ENCODE peak calls at places on chromosomes 11 and 22, in ten cellular contexts. Y, A, Q, H, E, L, X, T, B and Z are unnamed samples.

GRCh38 chr11:13923716-13924650 is 38.5 kb upstream of the SPON1 start:
- DNase-seq in X (no peak), Q (no peak), H (no peak), B (no peak), L (no peak), A (no peak), Y (no peak), T (no peak), E (no peak), Z (peak; percentile 8)

GRCh38 chr11:77198440-77198849 is 70.4 kb downstream of the MYO7A start:
- DNase-seq in A (no peak), T (no peak), Q (peak; percentile 58), H (peak; percentile 23), L (peak; percentile 21), Y (no peak), B (no peak), E (peak; percentile 33), X (peak; percentile 63), Z (peak; percentile 55)

GRCh38 chr11:134124660-134125451 is 56.0 kb downstream of the JAM3 start:
- DNase-seq in L (no peak), A (peak; percentile 78), E (peak; percentile 55), B (no peak), T (no peak), Q (no peak), X (peak; percentile 75), Y (peak; percentile 35), H (peak; percentile 66), Z (no peak)

GRCh38 chr11:612201-612960 is 3.4 kb downstream of the IRF7 start:
- DNase-seq in B (no peak), Y (no peak), Q (no peak), A (no peak), E (peak; percentile 56), H (peak; percentile 29), X (peak; percentile 36), L (peak; percentile 32), T (no peak), Z (no peak)

GRCh38 chr11:10646956-10647355 is 46.6 kb downstream of the IRAG1 start:
- DNase-seq in A (no peak), H (no peak), E (no peak), Y (no peak), X (no peak), Q (no peak), B (no peak), T (no peak), L (no peak), Z (no peak)

GRCh38 chr22:45083659-45084305 is 74.0 kb upstream of the PHF21B start:
- DNase-seq in H (peak; percentile 89), Y (peak; percentile 84), E (peak; percentile 67), L (no peak), A (peak; percentile 64), T (peak; percentile 8), B (no peak), X (no peak), Q (no peak), Z (no peak)

GRCh38 chr22:17705565-17706450 is 67.3 kb downstream of the BCL2L13 start:
- DNase-seq in X (no peak), L (no peak), Y (no peak), H (no peak), B (no peak), A (no peak), Q (no peak), E (peak; percentile 47), T (no peak), Z (no peak)

GRCh38 chr11:62535802-62536201 is 10.8 kb downstream of the AHNAK start:
- DNase-seq in X (no peak), B (no peak), Y (no peak), E (no peak), L (peak; percentile 58), A (no peak), T (no peak), H (peak; percentile 54), Q (no peak), Z (no peak)

GRCh38 chr22:37222440-37222971 is 10.2 kb upstream of the SSTR3 start:
- DNase-seq in A (no peak), B (no peak), E (no peak), H (no peak), X (no peak), T (no peak), Q (no peak), L (no peak), Y (no peak), Z (no peak)

GRCh38 chr11:33227578-33228261 is 29.5 kb upstream of the HIPK3 start:
- DNase-seq in Y (no peak), E (no peak), Q (no peak), T (no peak), X (no peak), L (no peak), H (peak; percentile 73), A (peak; percentile 72), B (no peak), Z (no peak)

GRCh38 chr11:11505701-11506100 is 116.1 kb downstream of the GALNT18 start:
- DNase-seq in Y (no peak), L (no peak), A (no peak), H (no peak), T (no peak), E (no peak), X (no peak), B (no peak), Q (no peak), Z (no peak)

GRCh38 chr11:110367571-110367970 is 62.2 kb upstream of the FDX1 start:
- DNase-seq in X (no peak), E (peak; percentile 27), H (peak; percentile 11), Q (no peak), L (peak; percentile 52), B (no peak), A (peak; percentile 45), T (no peak), Y (no peak), Z (no peak)

GRCh38 chr11:17735823-17736772 is 1.5 kb downstream of the KCNC1 start:
- DNase-seq in E (no peak), T (no peak), B (no peak), A (no peak), Q (no peak), H (no peak), Y (no peak), L (peak; percentile 67), X (no peak), Z (no peak)

GRCh38 chr11:68649851-68650555 is 34.3 kb upstream of the GAL start:
- DNase-seq in T (no peak), L (no peak), Q (no peak), Y (no peak), H (no peak), X (no peak), B (no peak), A (no peak), E (no peak), Z (no peak)

GRCh38 chr11:101945418-101945817 is 29.1 kb upstream of the ANGPTL5 start:
- DNase-seq in L (peak; percentile 61), X (no peak), Q (no peak), Y (no peak), H (no peak), T (no peak), B (no peak), A (no peak), E (no peak), Z (no peak)

GRCh38 chr11:119942021-119942420 is 195.9 kb downstream of the TRIM29 start:
- DNase-seq in B (no peak), X (peak; percentile 33), A (no peak), H (no peak), Y (no peak), L (no peak), T (no peak), E (no peak), Q (no peak), Z (no peak)

GRCh38 chr11:122375687-122376399 is 259.8 kb upstream of the BLID start:
- DNase-seq in Q (no peak), B (no peak), A (peak; percentile 34), L (no peak), Y (peak; percentile 55), H (peak; percentile 60), T (no peak), E (peak; percentile 51), X (no peak), Z (no peak)

GRCh38 chr11:2313051-2313951 is 11.5 kb downstream of the TSPAN32 start:
- DNase-seq in L (no peak), A (no peak), Y (no peak), Q (no peak), H (no peak), B (no peak), X (no peak), E (no peak), T (no peak), Z (no peak)

GRCh38 chr11:114787126-114787525 is 108.8 kb downstream of the NXPE2 start:
- DNase-seq in H (no peak), E (no peak), A (no peak), X (no peak), T (no peak), Y (no peak), B (no peak), L (no peak), Q (no peak), Z (no peak)

GRCh38 chr22:33825761-33826160 is 94.5 kb downstream of the LARGE1 start:
- DNase-seq in H (no peak), B (no peak), T (no peak), A (no peak), Q (no peak), Y (no peak), L (no peak), E (no peak), X (no peak), Z (no peak)

GRCh38 chr11:77127969-77128691 is at the start of gene MYO7A:
- DNase-seq in B (no peak), A (no peak), Y (no peak), E (peak; percentile 34), L (peak; percentile 92), H (no peak), Q (no peak), T (no peak), X (peak; percentile 97), Z (no peak)

GRCh38 chr11:128528294-128528693 is 59.1 kb downstream of the ETS1 start:
- DNase-seq in B (no peak), T (no peak), E (no peak), Y (no peak), H (no peak), L (no peak), X (no peak), A (no peak), Q (no peak), Z (no peak)

GRCh38 chr11:1701041-1701807 is 4.2 kb downstream of the KRTAP5-6 start:
- DNase-seq in B (no peak), T (no peak), Y (peak; percentile 4), Q (no peak), L (no peak), A (no peak), E (no peak), H (no peak), X (peak; percentile 12), Z (no peak)

GRCh38 chr11:99592241-99592640 is 571.5 kb downstream of the CNTN5 start:
- DNase-seq in X (no peak), Y (no peak), T (no peak), B (no peak), E (no peak), A (peak; percentile 0), H (peak; percentile 22), Q (no peak), L (no peak), Z (no peak)

GRCh38 chr22:50326225-50326958 is 420 bp downstream of the DENND6B start:
- DNase-seq in B (no peak), L (peak; percentile 55), H (no peak), A (no peak), Q (no peak), X (no peak), Y (no peak), E (no peak), T (no peak), Z (no peak)

GRCh38 chr22:30286813-30287625 is 2.3 kb downstream of the CASTOR1 start:
- DNase-seq in T (peak; percentile 88), E (peak; percentile 69), A (peak; percentile 49), B (peak; percentile 18), X (peak; percentile 91), Y (peak; percentile 48), Q (peak; percentile 86), H (peak; percentile 45), L (peak; percentile 42), Z (peak; percentile 80)

GRCh38 chr11:80109652-80110051 is 668.8 kb upstream of the TENM4 start:
- DNase-seq in Q (no peak), X (no peak), Y (no peak), A (no peak), E (no peak), H (no peak), L (no peak), B (no peak), T (no peak), Z (no peak)

GRCh38 chr11:2093575-2094353 is 45.4 kb downstream of the IGF2 start:
- DNase-seq in X (no peak), L (no peak), H (peak; percentile 66), B (no peak), T (no peak), A (no peak), E (no peak), Y (no peak), Q (no peak), Z (no peak)